ENCODE peak calls at places on chromosome 9, in ten cellular contexts. One of them, this sample, is unnamed.
A peak's percentile ranks its signal among the peaks of the same experiment; 100 is the strongest.

GRCh38 chr9:13481274-13481673 is 201.8 kb upstream of the MPDZ start:
- DNase-seq in HFFc6: no peak
- DNase-seq in pons: no peak
- DNase-seq in ELR: no peak
- DNase-seq in EH: no peak
- DNase-seq in islet precursor cell: no peak
- DNase-seq in HS-5: no peak
- DNase-seq in COR-L47: no peak
- DNase-seq in NCI-H226: no peak
- DNase-seq in NCI-H345: no peak
- DNase-seq in this sample: no peak

GRCh38 chr9:132769895-132770774 is 99.9 kb downstream of the GTF3C4 start:
- DNase-seq in HFFc6: no peak
- DNase-seq in pons: peak; percentile 41
- DNase-seq in ELR: peak; percentile 61
- DNase-seq in EH: peak; percentile 76
- DNase-seq in islet precursor cell: peak; percentile 76
- DNase-seq in HS-5: peak; percentile 9
- DNase-seq in COR-L47: no peak
- DNase-seq in NCI-H226: no peak
- DNase-seq in NCI-H345: peak; percentile 11
- DNase-seq in this sample: peak; percentile 91

GRCh38 chr9:5388026-5388806 is 48.5 kb upstream of the RLN1 start:
- DNase-seq in HFFc6: peak; percentile 11
- DNase-seq in pons: no peak
- DNase-seq in ELR: peak; percentile 38
- DNase-seq in EH: peak; percentile 66
- DNase-seq in islet precursor cell: no peak
- DNase-seq in HS-5: no peak
- DNase-seq in COR-L47: no peak
- DNase-seq in NCI-H226: no peak
- DNase-seq in NCI-H345: no peak
- DNase-seq in this sample: no peak

GRCh38 chr9:75087279-75087823 is 604 bp downstream of the NMRK1 start:
- DNase-seq in HFFc6: peak; percentile 56
- DNase-seq in pons: peak; percentile 49
- DNase-seq in ELR: peak; percentile 67
- DNase-seq in EH: peak; percentile 70
- DNase-seq in islet precursor cell: no peak
- DNase-seq in HS-5: no peak
- DNase-seq in COR-L47: no peak
- DNase-seq in NCI-H226: peak; percentile 28
- DNase-seq in NCI-H345: peak; percentile 28
- DNase-seq in this sample: no peak

GRCh38 chr9:42388146-42388690 is 204.8 kb downstream of the SPATA31A6 start:
- DNase-seq in HFFc6: no peak
- DNase-seq in pons: no peak
- DNase-seq in ELR: no peak
- DNase-seq in EH: no peak
- DNase-seq in islet precursor cell: no peak
- DNase-seq in HS-5: no peak
- DNase-seq in COR-L47: no peak
- DNase-seq in NCI-H226: no peak
- DNase-seq in NCI-H345: no peak
- DNase-seq in this sample: peak; percentile 97

GRCh38 chr9:86741311-86742215 is 205.7 kb downstream of the GAS1 start:
- DNase-seq in HFFc6: no peak
- DNase-seq in pons: no peak
- DNase-seq in ELR: peak; percentile 62
- DNase-seq in EH: peak; percentile 59
- DNase-seq in islet precursor cell: peak; percentile 91
- DNase-seq in HS-5: no peak
- DNase-seq in COR-L47: no peak
- DNase-seq in NCI-H226: peak; percentile 73
- DNase-seq in NCI-H345: no peak
- DNase-seq in this sample: no peak

GRCh38 chr9:68925175-68925574 is 88.7 kb downstream of the PRKACG start:
- DNase-seq in HFFc6: no peak
- DNase-seq in pons: no peak
- DNase-seq in ELR: no peak
- DNase-seq in EH: no peak
- DNase-seq in islet precursor cell: no peak
- DNase-seq in HS-5: no peak
- DNase-seq in COR-L47: no peak
- DNase-seq in NCI-H226: no peak
- DNase-seq in NCI-H345: no peak
- DNase-seq in this sample: no peak

GRCh38 chr9:130150779-130151381 is 21.3 kb upstream of the NCS1 start:
- DNase-seq in HFFc6: peak; percentile 35
- DNase-seq in pons: no peak
- DNase-seq in ELR: peak; percentile 78
- DNase-seq in EH: peak; percentile 78
- DNase-seq in islet precursor cell: peak; percentile 85
- DNase-seq in HS-5: no peak
- DNase-seq in COR-L47: no peak
- DNase-seq in NCI-H226: peak; percentile 49
- DNase-seq in NCI-H345: no peak
- DNase-seq in this sample: no peak

GRCh38 chr9:134293576-134294227 is 32.6 kb upstream of the RXRA start:
- DNase-seq in HFFc6: no peak
- DNase-seq in pons: peak; percentile 39
- DNase-seq in ELR: no peak
- DNase-seq in EH: peak; percentile 32
- DNase-seq in islet precursor cell: no peak
- DNase-seq in HS-5: no peak
- DNase-seq in COR-L47: no peak
- DNase-seq in NCI-H226: no peak
- DNase-seq in NCI-H345: no peak
- DNase-seq in this sample: no peak

GRCh38 chr9:98263482-98264357 is 8.3 kb upstream of the TBC1D2 start:
- DNase-seq in HFFc6: peak; percentile 79
- DNase-seq in pons: peak; percentile 81
- DNase-seq in ELR: peak; percentile 85
- DNase-seq in EH: peak; percentile 81
- DNase-seq in islet precursor cell: peak; percentile 89
- DNase-seq in HS-5: peak; percentile 53
- DNase-seq in COR-L47: peak; percentile 49
- DNase-seq in NCI-H226: peak; percentile 52
- DNase-seq in NCI-H345: peak; percentile 81
- DNase-seq in this sample: no peak

GRCh38 chr9:133153227-133154096 is 10.3 kb downstream of the GBGT1 start:
- DNase-seq in HFFc6: no peak
- DNase-seq in pons: no peak
- DNase-seq in ELR: no peak
- DNase-seq in EH: no peak
- DNase-seq in islet precursor cell: peak; percentile 51
- DNase-seq in HS-5: no peak
- DNase-seq in COR-L47: no peak
- DNase-seq in NCI-H226: no peak
- DNase-seq in NCI-H345: no peak
- DNase-seq in this sample: no peak

GRCh38 chr9:132637351-132637750 is 32.4 kb downstream of the DDX31 start:
- DNase-seq in HFFc6: no peak
- DNase-seq in pons: peak; percentile 12
- DNase-seq in ELR: no peak
- DNase-seq in EH: no peak
- DNase-seq in islet precursor cell: no peak
- DNase-seq in HS-5: no peak
- DNase-seq in COR-L47: peak; percentile 88
- DNase-seq in NCI-H226: no peak
- DNase-seq in NCI-H345: peak; percentile 88
- DNase-seq in this sample: no peak

GRCh38 chr9:69546265-69546664 is 125.9 kb downstream of the APBA1 start:
- DNase-seq in HFFc6: peak; percentile 15
- DNase-seq in pons: peak; percentile 25
- DNase-seq in ELR: peak; percentile 28
- DNase-seq in EH: peak; percentile 46
- DNase-seq in islet precursor cell: no peak
- DNase-seq in HS-5: no peak
- DNase-seq in COR-L47: peak; percentile 60
- DNase-seq in NCI-H226: no peak
- DNase-seq in NCI-H345: peak; percentile 57
- DNase-seq in this sample: no peak

GRCh38 chr9:87676976-87677775 is 48.7 kb upstream of the CTSL start:
- DNase-seq in HFFc6: no peak
- DNase-seq in pons: peak; percentile 12
- DNase-seq in ELR: no peak
- DNase-seq in EH: peak; percentile 36
- DNase-seq in islet precursor cell: no peak
- DNase-seq in HS-5: no peak
- DNase-seq in COR-L47: no peak
- DNase-seq in NCI-H226: peak; percentile 11
- DNase-seq in NCI-H345: no peak
- DNase-seq in this sample: peak; percentile 91

GRCh38 chr9:128288273-128289004 is 12.4 kb downstream of the SWI5 start:
- DNase-seq in HFFc6: no peak
- DNase-seq in pons: no peak
- DNase-seq in ELR: no peak
- DNase-seq in EH: no peak
- DNase-seq in islet precursor cell: no peak
- DNase-seq in HS-5: no peak
- DNase-seq in COR-L47: no peak
- DNase-seq in NCI-H226: no peak
- DNase-seq in NCI-H345: no peak
- DNase-seq in this sample: no peak

GRCh38 chr9:126303488-126303887 is 23.1 kb upstream of the MVB12B start:
- DNase-seq in HFFc6: no peak
- DNase-seq in pons: no peak
- DNase-seq in ELR: no peak
- DNase-seq in EH: no peak
- DNase-seq in islet precursor cell: peak; percentile 44
- DNase-seq in HS-5: no peak
- DNase-seq in COR-L47: no peak
- DNase-seq in NCI-H226: no peak
- DNase-seq in NCI-H345: no peak
- DNase-seq in this sample: no peak

GRCh38 chr9:115158666-115159481 is 40.9 kb upstream of the TNC start:
- DNase-seq in HFFc6: peak; percentile 72
- DNase-seq in pons: no peak
- DNase-seq in ELR: peak; percentile 33
- DNase-seq in EH: peak; percentile 87
- DNase-seq in islet precursor cell: no peak
- DNase-seq in HS-5: no peak
- DNase-seq in COR-L47: no peak
- DNase-seq in NCI-H226: peak; percentile 44
- DNase-seq in NCI-H345: no peak
- DNase-seq in this sample: no peak

GRCh38 chr9:89498845-89499480 is 1.1 kb upstream of the SEMA4D start:
- DNase-seq in HFFc6: no peak
- DNase-seq in pons: no peak
- DNase-seq in ELR: no peak
- DNase-seq in EH: no peak
- DNase-seq in islet precursor cell: no peak
- DNase-seq in HS-5: no peak
- DNase-seq in COR-L47: no peak
- DNase-seq in NCI-H226: no peak
- DNase-seq in NCI-H345: no peak
- DNase-seq in this sample: no peak

GRCh38 chr9:80881946-80882345 is 807.4 kb downstream of the TLE1 start:
- DNase-seq in HFFc6: no peak
- DNase-seq in pons: no peak
- DNase-seq in ELR: no peak
- DNase-seq in EH: no peak
- DNase-seq in islet precursor cell: peak; percentile 53
- DNase-seq in HS-5: no peak
- DNase-seq in COR-L47: no peak
- DNase-seq in NCI-H226: no peak
- DNase-seq in NCI-H345: no peak
- DNase-seq in this sample: no peak

GRCh38 chr9:90969021-90969675 is 167.5 kb downstream of the SYK start:
- DNase-seq in HFFc6: no peak
- DNase-seq in pons: no peak
- DNase-seq in ELR: no peak
- DNase-seq in EH: no peak
- DNase-seq in islet precursor cell: no peak
- DNase-seq in HS-5: no peak
- DNase-seq in COR-L47: peak; percentile 80
- DNase-seq in NCI-H226: no peak
- DNase-seq in NCI-H345: peak; percentile 78
- DNase-seq in this sample: no peak

GRCh38 chr9:136370037-136370436 is 3.4 kb downstream of the CARD9 start:
- DNase-seq in HFFc6: no peak
- DNase-seq in pons: no peak
- DNase-seq in ELR: no peak
- DNase-seq in EH: no peak
- DNase-seq in islet precursor cell: no peak
- DNase-seq in HS-5: no peak
- DNase-seq in COR-L47: no peak
- DNase-seq in NCI-H226: no peak
- DNase-seq in NCI-H345: no peak
- DNase-seq in this sample: no peak

GRCh38 chr9:36113999-36114398 is 22.5 kb upstream of the GLIPR2 start:
- DNase-seq in HFFc6: no peak
- DNase-seq in pons: no peak
- DNase-seq in ELR: no peak
- DNase-seq in EH: peak; percentile 21
- DNase-seq in islet precursor cell: no peak
- DNase-seq in HS-5: no peak
- DNase-seq in COR-L47: no peak
- DNase-seq in NCI-H226: no peak
- DNase-seq in NCI-H345: no peak
- DNase-seq in this sample: no peak

This sample was measured in esophagus muscularis mucosa.